ENCODE peak calls at places on chromosome 16, in seven cellular contexts. T is CD8-positive, alpha-beta T cell; I is upper lobe of left lung; L is adrenal gland; O is cardiac fibroblast; U is BE2C; S is lung. P is an unnamed sample.

GRCh38 chr16:49510676-49511305 is 137.2 kb downstream of the C16orf78 start:
- DNase-seq in L (no peak), U (no peak), I (no peak), S (no peak), O (no peak), T (no peak), P (no peak)

GRCh38 chr16:19406891-19407491 is 10.7 kb upstream of the TMC5 start:
- DNase-seq in L (no peak), T (no peak), I (no peak), S (no peak), O (no peak), U (no peak), P (no peak)

GRCh38 chr16:28974007-28974436 is 556 bp upstream of the SPNS1 start:
- DNase-seq in T (no peak), U (peak; percentile 86), O (peak; percentile 74), L (peak; percentile 43), S (peak; percentile 49), I (peak; percentile 64), P (peak; percentile 73)

GRCh38 chr16:88469615-88470395 is 16.7 kb downstream of the ZFPM1 start:
- DNase-seq in S (no peak), U (no peak), T (no peak), O (no peak), I (no peak), L (no peak), P (no peak)

GRCh38 chr16:31427441-31428276 is 501 bp downstream of the COX6A2 start:
- DNase-seq in S (peak; percentile 38), T (peak; percentile 23), O (peak; percentile 20), U (no peak), L (peak; percentile 64), I (peak; percentile 29), P (peak; percentile 29)

GRCh38 chr16:27332105-27332504 is 18.3 kb downstream of the IL4R start:
- DNase-seq in L (no peak), I (no peak), S (no peak), O (peak; percentile 72), U (no peak), T (no peak), P (no peak)

GRCh38 chr16:57305159-57305811 is 20.8 kb upstream of the PLLP start:
- DNase-seq in O (no peak), T (no peak), I (no peak), U (no peak), L (no peak), S (no peak), P (no peak)

GRCh38 chr16:85061566-85061965 is 34.0 kb downstream of the KIAA0513 start:
- DNase-seq in O (no peak), I (peak; percentile 85), L (no peak), U (no peak), S (peak; percentile 62), T (no peak), P (no peak)

GRCh38 chr16:71726491-71727319 is 2.2 kb upstream of the PHLPP2 start:
- DNase-seq in O (no peak), U (no peak), S (no peak), L (no peak), T (no peak), I (no peak), P (no peak)

GRCh38 chr16:67034478-67034877 is 5.5 kb downstream of the CBFB start:
- DNase-seq in O (peak; percentile 52), S (peak; percentile 0), U (no peak), T (no peak), I (no peak), L (no peak), P (peak; percentile 60)

GRCh38 chr16:84543931-84544776 is 39.7 kb upstream of the MEAK7 start:
- DNase-seq in S (no peak), L (no peak), I (no peak), O (no peak), T (no peak), U (no peak), P (no peak)

GRCh38 chr16:50814043-50814442 is 72.2 kb downstream of the CYLD start:
- DNase-seq in L (no peak), I (no peak), U (no peak), O (no peak), T (no peak), S (no peak), P (no peak)

GRCh38 chr16:23380501-23380951 is 72.5 kb downstream of the COG7 start:
- DNase-seq in L (no peak), S (no peak), U (no peak), T (no peak), O (no peak), I (no peak), P (no peak)

GRCh38 chr16:85506358-85506911 is 106.7 kb upstream of the GSE1 start:
- DNase-seq in L (no peak), I (no peak), U (no peak), O (no peak), T (no peak), S (no peak), P (no peak)

GRCh38 chr16:67534420-67534819 is 5.8 kb downstream of the RIPOR1 start:
- DNase-seq in S (no peak), T (no peak), I (no peak), U (no peak), O (no peak), L (no peak), P (no peak)

GRCh38 chr16:9415588-9415987 is 324.1 kb downstream of the HAPSTR1 start:
- DNase-seq in U (no peak), I (no peak), S (no peak), L (no peak), T (no peak), O (no peak), P (no peak)
- TF ChIP-seq CTCF in U (no peak), I (no peak), S (no peak), L (no peak), T (no peak), O (no peak), P (no peak)

GRCh38 chr16:61332461-61332860 is 703.8 kb downstream of the CDH8 start:
- DNase-seq in S (no peak), L (no peak), U (no peak), T (no peak), O (no peak), I (no peak), P (no peak)
- H3K4me3 ChIP-seq in S (no peak overlapping the region), L (no peak overlapping the region), U (no peak overlapping the region), T (no peak overlapping the region), O (no peak overlapping the region), I (no peak overlapping the region), P (no peak overlapping the region)

DNA sequence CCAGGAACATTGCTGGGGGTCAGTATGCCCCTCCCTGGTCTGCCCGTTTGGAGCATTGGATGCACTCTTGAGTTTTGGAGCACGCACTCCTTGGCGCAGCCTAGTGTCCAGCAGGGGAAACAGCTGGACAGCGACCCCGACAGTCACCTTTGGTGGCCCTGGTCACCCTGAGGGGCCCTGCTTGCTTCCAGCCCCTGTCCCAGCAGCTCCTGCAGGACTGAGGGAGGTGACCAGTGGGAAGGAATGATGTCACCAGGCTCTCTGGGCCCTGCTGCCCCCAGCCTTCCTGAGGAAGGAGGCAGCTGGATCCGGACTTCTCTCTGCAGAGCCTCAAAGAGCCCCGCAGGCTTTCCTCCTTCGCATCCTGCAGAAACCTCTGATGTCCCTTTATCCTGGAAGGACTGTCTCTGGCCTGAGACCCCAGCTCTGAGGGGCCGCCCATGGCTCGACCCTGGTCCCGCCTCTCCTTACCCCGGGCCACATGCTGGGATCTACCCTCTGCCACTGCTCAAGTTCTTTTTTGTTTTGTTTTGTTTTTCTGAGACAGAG is 11.8 kb downstream of the ZSCAN10 start:
- DNase-seq in I (no peak), S (no peak), L (peak; percentile 48), T (no peak), U (no peak), O (no peak), P (no peak)
- TF ChIP-seq CTCF in I (no peak), S (no peak), L (no peak), T (no peak), U (peak; percentile 25), O (peak; percentile 44), P (peak; percentile 32)

GRCh38 chr16:87060026-87060986 is 256.9 kb downstream of the C16orf95 start:
- DNase-seq in I (no peak), T (no peak), L (no peak), O (peak; percentile 82), U (no peak), S (no peak), P (peak; percentile 89)
- H3K4me3 ChIP-seq in I (peak overlapping the region; percentile 3), T (no peak overlapping the region), L (no peak overlapping the region), O (peak overlapping the region; percentile 42), U (no peak overlapping the region), S (no peak overlapping the region), P (peak overlapping the region; percentile 53)

DNA sequence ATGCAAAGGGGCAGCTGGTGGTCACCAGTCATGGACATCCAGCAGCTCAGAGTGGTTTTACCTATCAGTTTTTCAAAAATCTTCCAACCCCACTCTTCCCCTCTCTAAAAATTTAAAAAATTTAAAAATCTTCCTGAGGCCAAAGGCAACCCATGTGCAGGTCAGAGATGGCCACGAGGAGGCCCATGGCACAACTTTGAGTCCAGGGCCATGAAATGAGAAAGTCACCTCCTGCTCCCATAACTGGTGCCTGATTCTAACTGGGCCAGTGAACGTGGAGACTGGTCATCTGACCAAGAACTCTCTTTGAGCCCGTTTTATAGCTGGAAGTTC is 124.4 kb downstream of the XYLT1 start:
- DNase-seq in U (no peak), L (no peak), S (no peak), I (no peak), T (no peak), O (no peak), P (no peak)
- TF ChIP-seq CTCF in U (no peak), L (no peak), S (no peak), I (no peak), T (no peak), O (no peak), P (no peak)